ENCODE peak calls at places on chromosomes 12 and 14, in eight cellular contexts. R is T-helper 2 cell; Q is stimulated activated CD4-positive, alpha-beta T cell treated with anti-CD3 and anti-CD28 coated beads, Interleukin-12 subunit alpha, Interleukin-12 subunit beta, amount 100 ng/mL, for 4 hours; N is GOT3; Z is K562; X is CD14-positive monocyte; S is colonic mucosa; C is EH. D is an unnamed sample.

GRCh38 chr12:52280319-52280795 is 5.9 kb downstream of the KRT86 start:
- DNase-seq in Z (no peak), N (no peak), Q (no peak), R (no peak), C (peak), X (peak), S (no peak), D (peak)

GRCh38 chr12:125050868-125051267 is 14.4 kb upstream of the AACS start:
- DNase-seq in N (no peak), X (no peak), Q (no peak), Z (no peak), S (no peak), C (no peak), R (no peak), D (no peak)

GRCh38 chr12:104571328-104571727 is 114.6 kb downstream of the CHST11 start:
- DNase-seq in N (no peak), R (no peak), X (no peak), Z (no peak), C (no peak), Q (no peak), S (no peak), D (no peak)

GRCh38 chr14:88849717-88850116 is 25.3 kb downstream of the TTC8 start:
- DNase-seq in X (no peak), Z (no peak), N (no peak), C (no peak), Q (no peak), S (no peak), R (no peak), D (no peak)

GRCh38 chr14:25411933-25412757 is 362.2 kb upstream of the STXBP6 start:
- DNase-seq in S (no peak), Z (no peak), R (no peak), N (no peak), Q (no peak), X (no peak), C (no peak), D (no peak)

GRCh38 chr14:30296956-30297405 is 262.0 kb upstream of the G2E3 start:
- DNase-seq in Q (no peak), X (no peak), C (no peak), Z (peak), N (no peak), S (no peak), R (no peak), D (no peak)

GRCh38 chr14:50620341-50620740 is 47.8 kb downstream of the SAV1 start:
- DNase-seq in Z (no peak), S (no peak), R (no peak), X (no peak), C (peak), N (no peak), Q (no peak), D (no peak)

GRCh38 chr14:50366115-50366514 is 30.6 kb downstream of the CDKL1 start:
- DNase-seq in S (peak), C (no peak), Z (no peak), Q (no peak), X (no peak), R (no peak), N (no peak), D (peak)

GRCh38 chr12:57609091-57609780 is 2.0 kb upstream of the ARHGEF25 start:
- DNase-seq in Q (no peak), S (no peak), C (no peak), N (no peak), Z (peak), X (no peak), R (no peak), D (no peak)

GRCh38 chr14:105418269-105419054 is 1.2 kb upstream of the MTA1 start:
- DNase-seq in R (no peak), Q (no peak), Z (no peak), C (no peak), S (no peak), X (no peak), N (no peak), D (no peak)

GRCh38 chr14:76836029-76836630 is 9.9 kb downstream of the LRRC74A start:
- DNase-seq in X (peak), S (no peak), N (no peak), Z (no peak), C (peak), Q (no peak), R (no peak), D (no peak)

GRCh38 chr14:105330491-105330895 is 15.9 kb downstream of the PACS2 start:
- DNase-seq in R (no peak), S (no peak), Q (no peak), X (no peak), C (peak), Z (peak), N (no peak), D (no peak)

GRCh38 chr12:43329381-43329780 is 222.6 kb downstream of the ADAMTS20 start:
- DNase-seq in R (no peak), Q (no peak), X (no peak), N (no peak), C (no peak), S (no peak), Z (no peak), D (no peak)

GRCh38 chr12:49487605-49488004 is 51.2 kb upstream of the KCNH3 start:
- DNase-seq in C (peak), N (no peak), R (no peak), Q (no peak), X (no peak), S (no peak), Z (no peak), D (no peak)

GRCh38 chr12:34401659-34402227 is 379.4 kb downstream of the ALG10 start:
- DNase-seq in Q (no peak), X (peak), N (no peak), R (no peak), C (no peak), Z (peak), S (peak), D (peak)

GRCh38 chr12:25254271-25254880 is 3.6 kb upstream of the KRAS start:
- DNase-seq in R (no peak), N (no peak), S (no peak), C (peak), Z (no peak), X (no peak), Q (no peak), D (no peak)

GRCh38 chr12:11693626-11694025 is 44.2 kb downstream of the ETV6 start:
- DNase-seq in N (no peak), Z (no peak), X (no peak), C (no peak), R (no peak), S (no peak), Q (no peak), D (no peak)

GRCh38 chr12:16573652-16574077 is 32.3 kb downstream of the LMO3 start:
- DNase-seq in N (no peak), Z (no peak), X (peak), S (no peak), C (no peak), R (no peak), Q (no peak), D (no peak)

GRCh38 chr12:109586385-109587296 is 13.0 kb downstream of the MVK start:
- DNase-seq in X (no peak), C (no peak), Z (no peak), S (no peak), R (no peak), N (no peak), Q (no peak), D (no peak)

GRCh38 chr12:40988335-40988734 is 199.8 kb upstream of the PDZRN4 start:
- DNase-seq in C (no peak), N (no peak), Q (no peak), S (no peak), Z (no peak), X (no peak), R (no peak), D (no peak)

GRCh38 chr12:98402081-98402480 is 113.3 kb upstream of the TMPO start:
- DNase-seq in Z (no peak), S (no peak), R (no peak), X (no peak), N (no peak), C (no peak), Q (no peak), D (no peak)

GRCh38 chr12:90013409-90013808 is 304.8 kb upstream of the ATP2B1 start:
- DNase-seq in R (no peak), C (no peak), Z (no peak), X (no peak), Q (no peak), N (no peak), S (no peak), D (no peak)

GRCh38 chr12:110005319-110005973 is 6.2 kb downstream of the ANKRD13A start:
- DNase-seq in X (no peak), N (no peak), Z (no peak), Q (no peak), C (no peak), R (no peak), S (no peak), D (no peak)

GRCh38 chr14:91142214-91142668 is 28.4 kb downstream of the DGLUCY start:
- DNase-seq in R (no peak), Z (peak), Q (no peak), N (no peak), S (no peak), X (no peak), C (no peak), D (no peak)

GRCh38 chr14:92780444-92780843 is 13.7 kb upstream of the GOLGA5 start:
- DNase-seq in R (no peak), N (no peak), S (no peak), C (peak), Z (no peak), X (peak), Q (no peak), D (no peak)

GRCh38 chr14:79044894-79045624 is 874.9 kb downstream of the NRXN3 start:
- DNase-seq in R (no peak), N (no peak), S (peak), Q (no peak), C (peak), X (no peak), Z (no peak), D (no peak)

GRCh38 chr14:20624495-20625070 is 16.9 kb downstream of the OR6S1 start:
- DNase-seq in Z (peak), X (peak), N (no peak), C (peak), S (peak), Q (no peak), R (no peak), D (peak)

GRCh38 chr12:119627686-119628085 is 34.1 kb downstream of the TMEM233 start:
- DNase-seq in C (no peak), X (no peak), Z (no peak), S (no peak), R (no peak), Q (no peak), N (no peak), D (no peak)

GRCh38 chr14:33968722-33969121 is 17.8 kb upstream of the EGLN3 start:
- DNase-seq in S (no peak), R (no peak), Q (no peak), Z (no peak), C (no peak), N (no peak), X (no peak), D (no peak)

GRCh38 chr12:124725612-124726237 is 137.9 kb downstream of the SCARB1 start:
- DNase-seq in C (no peak), S (no peak), N (no peak), Q (no peak), R (no peak), X (no peak), Z (no peak), D (no peak)

GRCh38 chr12:71837356-71837755 is 2.2 kb upstream of the TBC1D15 start:
- DNase-seq in N (no peak), C (no peak), R (no peak), S (no peak), X (no peak), Q (no peak), Z (no peak), D (no peak)

GRCh38 chr14:75339059-75339458 is 60.4 kb downstream of the FOS start:
- DNase-seq in Q (no peak), Z (no peak), R (no peak), N (no peak), S (no peak), C (peak), X (no peak), D (no peak)